ENCODE peak calls at places on chromosomes 5 and 9, in six cellular contexts. G is NCI-H2029 treated with DMSO at 0.1 percent for 48 hours; S is H9; K is activated gamma-delta T cell treated with anti-CD3 and anti-CD28 coated beads, Interleukin-2, amount 50 U/mL, for 16 hours; F is effector CD8-positive, alpha-beta T cell; P is activated T-cell treated with anti-CD3 and anti-CD28 coated beads for 48 hours. V is an unnamed sample.

GRCh38 chr5:93995126-93995621 is 253.8 kb upstream of the POU5F2 start:
- DNase-seq in G (peak; percentile 71), S (no peak), K (no peak), F (no peak), P (no peak), V (no peak)

GRCh38 chr9:124254261-124254682 is 3.5 kb upstream of the NEK6 start:
- DNase-seq in G (no peak), S (no peak), K (no peak), F (no peak), P (peak; percentile 52), V (no peak)

GRCh38 chr5:1058549-1058945 is 49.9 kb downstream of the NKD2 start:
- DNase-seq in G (no peak), S (no peak), K (no peak), F (no peak), P (no peak), V (no peak)

GRCh38 chr9:135468866-135469521 is 10.6 kb upstream of the PPP1R26 start:
- DNase-seq in G (no peak), S (no peak), K (no peak), F (no peak), P (peak; percentile 39), V (no peak)

GRCh38 chr5:126390056-126390455 is 33.2 kb upstream of the GRAMD2B start:
- DNase-seq in G (no peak), S (no peak), K (no peak), F (no peak), P (no peak), V (no peak)

GRCh38 chr5:160656961-160657570 is 194.9 kb downstream of the ATP10B start:
- DNase-seq in G (no peak), S (no peak), K (no peak), F (no peak), P (no peak), V (no peak)

GRCh38 chr5:158070855-158071254 is 211.9 kb upstream of the CLINT1 start:
- DNase-seq in G (no peak), S (no peak), K (no peak), F (no peak), P (no peak), V (no peak)

GRCh38 chr9:29213374-29214161 is 1640.3 kb upstream of the C9orf72 start:
- DNase-seq in G (peak; percentile 32), S (peak; percentile 81), K (no peak), F (no peak), P (no peak), V (peak; percentile 79)

GRCh38 chr9:4131946-4132345 is 167.9 kb downstream of the GLIS3 start:
- DNase-seq in G (no peak), S (no peak), K (no peak), F (no peak), P (no peak), V (no peak)

GRCh38 chr5:81904166-81904565 is 67.7 kb upstream of the ATG10 start:
- DNase-seq in G (no peak), S (no peak), K (no peak), F (no peak), P (no peak), V (no peak)

GRCh38 chr5:76473676-76474075 is 70.6 kb downstream of the IQGAP2 start:
- DNase-seq in G (no peak), S (no peak), K (peak; percentile 52), F (peak; percentile 16), P (peak; percentile 35), V (no peak)

GRCh38 chr5:139091439-139092156 is 106.6 kb downstream of the SIL1 start:
- DNase-seq in G (no peak), S (no peak), K (no peak), F (no peak), P (no peak), V (no peak)

GRCh38 chr9:37710039-37710438 is 43.6 kb upstream of the TRMT10B start:
- DNase-seq in G (no peak), S (no peak), K (no peak), F (no peak), P (no peak), V (no peak)

V was measured in GM23338.